ENCODE peak calls at places on chromosomes 7 and 10, in five cellular contexts. O is HCT116, L is HepG2, A is H1, E is K562. U is an unnamed sample.

GRCh38 chr7:137734221-137734620 is 112.6 kb downstream of the DGKI start:
- DNase-seq in O (no peak), L (no peak), E (no peak), A (no peak), U (no peak)

GRCh38 chr7:73774923-73775322 is 4.9 kb upstream of the CLDN3 start:
- DNase-seq in A (no peak), L (no peak), O (no peak), E (peak; percentile 45), U (no peak)

GRCh38 chr10:132413226-132414205 is 16.5 kb downstream of the PWWP2B start:
- DNase-seq in O (no peak), E (peak; percentile 31), A (no peak), L (no peak), U (no peak)

GRCh38 chr7:127158659-127159058 is 94.1 kb downstream of the GRM8 start:
- DNase-seq in O (no peak), E (peak; percentile 24), A (no peak), L (peak; percentile 1), U (peak; percentile 13)

GRCh38 chr10:28331821-28332220 is 29.0 kb upstream of the MPP7 start:
- DNase-seq in O (no peak), E (no peak), A (no peak), L (no peak), U (no peak)

GRCh38 chr7:73329861-73330581 is 2.1 kb downstream of the FKBP6 start:
- DNase-seq in O (no peak), E (no peak), A (no peak), L (no peak), U (no peak)

GRCh38 chr7:19663816-19664531 is 44.9 kb downstream of the POLR1F start:
- DNase-seq in O (no peak), E (no peak), A (no peak), L (no peak), U (no peak)

GRCh38 chr7:104976966-104977636 is 36.9 kb upstream of the KMT2E start:
- DNase-seq in O (no peak), E (no peak), L (no peak), A (no peak), U (no peak)

GRCh38 chr10:103715430-103715829 is 139.9 kb downstream of the SH3PXD2A start:
- DNase-seq in O (peak; percentile 32), E (no peak), A (no peak), L (peak; percentile 11), U (no peak)

GRCh38 chr10:101444058-101444457 is 90.1 kb downstream of the BTRC start:
- DNase-seq in E (no peak), O (no peak), A (no peak), L (peak; percentile 4), U (no peak)

DNA sequence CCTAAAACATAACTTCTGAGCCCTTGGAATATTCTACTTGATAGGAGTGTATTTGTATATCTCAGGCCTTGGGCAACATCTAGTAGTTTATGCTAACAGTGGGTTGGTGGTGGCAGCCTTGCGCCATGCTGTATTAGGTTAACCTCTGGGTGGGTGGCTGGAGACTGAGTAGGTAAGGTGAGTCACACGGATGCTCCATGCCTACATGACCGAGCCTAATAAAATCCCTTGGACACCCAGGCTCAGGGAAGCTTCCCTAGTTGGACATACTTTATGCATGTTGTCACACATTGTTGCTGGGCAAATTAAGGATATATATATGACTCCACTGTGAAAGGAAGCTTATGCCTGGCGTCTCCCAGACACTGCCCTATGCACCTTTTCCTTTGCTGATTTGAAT is 6.0 kb upstream of the DAGLB start:
- DNase-seq in E (no peak), O (peak; percentile 77), L (peak; percentile 14), A (no peak), U (no peak)
- TF ChIP-seq YY1 in E (no peak), O (no peak), L (no peak), A (no peak), U (no peak)

GRCh38 chr10:44258019-44258418 is 126.9 kb downstream of the CXCL12 start:
- DNase-seq in A (no peak), E (no peak), L (no peak), O (no peak), U (no peak)
- TF ChIP-seq ZNF274 in A (no peak), E (no peak), L (no peak), O (no peak), U (no peak)

GRCh38 chr7:45155941-45156340 is 1.6 kb upstream of the RAMP3 start:
- DNase-seq in O (no peak), L (no peak), A (no peak), E (no peak), U (no peak)

GRCh38 chr7:45155357-45155900 is 2.2 kb upstream of the RAMP3 start:
- DNase-seq in L (no peak), A (no peak), O (no peak), E (no peak), U (no peak)

GRCh38 chr7:45157653-45158401 is at the start of gene RAMP3:
- DNase-seq in A (no peak), E (peak; percentile 80), L (no peak), O (no peak), U (no peak)

GRCh38 chr7:45156516-45157272 is 897 bp upstream of the RAMP3 start:
- DNase-seq in E (no peak), L (no peak), O (no peak), A (no peak), U (no peak)

DNA sequence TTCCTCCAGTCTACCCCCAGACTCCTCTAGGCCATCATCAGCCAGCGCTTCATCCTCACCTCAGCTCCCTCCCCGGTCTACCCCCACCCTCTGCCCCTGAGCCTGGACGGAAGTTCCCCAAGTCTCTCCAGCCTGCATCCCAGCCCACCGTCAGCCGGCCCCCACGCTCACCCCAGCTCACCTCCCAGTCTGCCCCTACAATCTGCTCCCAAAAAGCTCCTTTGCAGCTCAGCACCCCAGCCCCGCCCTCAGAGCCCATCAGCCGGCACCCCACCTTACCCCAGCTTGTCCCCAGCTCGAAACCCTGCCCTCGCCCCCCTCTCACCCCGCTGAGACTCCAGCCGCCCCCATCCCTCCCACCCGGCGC is 322 bp upstream of the RAMP3 start:
- DNase-seq in L (no peak), O (no peak), E (no peak), A (no peak), U (no peak)
- TF ChIP-seq YY1 in L (no peak), O (no peak), E (no peak), A (no peak), U (no peak)

GRCh38 chr10:113493943-113494342 is 58.9 kb upstream of the HABP2 start:
- DNase-seq in A (no peak), O (no peak), L (no peak), E (no peak), U (no peak)

GRCh38 chr10:113496124-113496523 is 56.7 kb upstream of the HABP2 start:
- DNase-seq in O (no peak), E (no peak), L (no peak), A (no peak), U (no peak)

GRCh38 chr10:113494736-113495135 is 58.1 kb upstream of the HABP2 start:
- DNase-seq in A (no peak), L (no peak), O (no peak), E (no peak), U (no peak)

GRCh38 chr10:113493195-113493594 is 59.7 kb upstream of the HABP2 start:
- DNase-seq in E (no peak), A (no peak), L (no peak), O (no peak), U (no peak)

GRCh38 chr10:113492181-113492580 is 60.7 kb upstream of the HABP2 start:
- DNase-seq in L (no peak), E (no peak), A (no peak), O (no peak), U (no peak)
- TF ChIP-seq ZNF274 in L (no peak), E (no peak), A (no peak), O (no peak), U (no peak)

GRCh38 chr7:157499121-157499834 is 162.5 kb downstream of the DNAJB6 start:
- DNase-seq in L (no peak), E (no peak), O (no peak), A (no peak), U (no peak)
- TF ChIP-seq YY1 in L (no peak), E (no peak), O (no peak), A (no peak), U (no peak)

GRCh38 chr10:127024655-127025054 is 119.4 kb downstream of the DOCK1 start:
- DNase-seq in L (no peak), O (no peak), E (no peak), A (no peak), U (no peak)
- TF ChIP-seq ZNF274 in L (no peak), O (no peak), E (no peak), A (no peak), U (no peak)